ENCODE peak calls at places on chromosomes 13 and 19, in ten cellular contexts. R, J, B, H, F, Y, T, X, I and N are unnamed samples.
A peak's percentile ranks its signal among the peaks of the same experiment; 100 is the strongest.

GRCh38 chr19:34733266-34733825 is 697 bp upstream of the ZNF181 start:
- DNase-seq in R (no peak), J (no peak), B (no peak), H (no peak), F (peak; percentile 83), Y (no peak), T (no peak), X (peak; percentile 40), I (no peak), N (no peak)

GRCh38 chr13:72458701-72459100 is 268.7 kb downstream of the MZT1 start:
- DNase-seq in R (no peak), J (no peak), B (peak; percentile 50), H (no peak), F (no peak), Y (no peak), T (no peak), X (no peak), I (no peak), N (no peak)

GRCh38 chr19:31348416-31349159 is 648 bp downstream of the TSHZ3 start:
- DNase-seq in R (no peak), J (no peak), B (no peak), H (peak; percentile 68), F (no peak), Y (no peak), T (no peak), X (peak; percentile 41), I (no peak), N (no peak)

GRCh38 chr19:49488863-49489537 is 1.6 kb downstream of the RPL13A start:
- DNase-seq in R (no peak), J (no peak), B (no peak), H (no peak), F (no peak), Y (no peak), T (no peak), X (no peak), I (no peak), N (no peak)

GRCh38 chr19:55165952-55166529 is 372 bp downstream of the DNAAF3 start:
- DNase-seq in R (no peak), J (no peak), B (peak; percentile 65), H (peak; percentile 54), F (peak; percentile 82), Y (no peak), T (no peak), X (peak; percentile 47), I (peak; percentile 34), N (no peak)

GRCh38 chr13:97257800-97258799 is 36.0 kb downstream of the MBNL2 start:
- DNase-seq in R (no peak), J (no peak), B (peak; percentile 96), H (peak; percentile 57), F (no peak), Y (no peak), T (no peak), X (peak; percentile 40), I (no peak), N (no peak)

GRCh38 chr13:71115301-71115700 is 751.7 kb downstream of the DACH1 start:
- DNase-seq in R (no peak), J (no peak), B (no peak), H (no peak), F (no peak), Y (no peak), T (no peak), X (no peak), I (no peak), N (no peak)

GRCh38 chr13:111065698-111066097 is 49.4 kb upstream of the ARHGEF7 start:
- DNase-seq in R (no peak), J (no peak), B (no peak), H (no peak), F (no peak), Y (no peak), T (no peak), X (no peak), I (no peak), N (no peak)